ENCODE peak calls at places on chromosome 14, in five cellular contexts. One of them, this sample, is unnamed.
A peak's percentile ranks its signal among the peaks of the same experiment; 100 is the strongest.

GRCh38 chr14:58171090-58171489 is 19.1 kb upstream of the ARMH4 start:
- DNase-seq in activated T-helper 2 cell treated with anti-CD3 and anti-CD28 coated beads, Interferon-gamma antibody, Interleukin-2, Interleukin-4, amounts not matched to agents 10 μg/mL and 5 μg/mL and 100 μg/mL, durations not matched to agents 14 hours and 24 hours and 36 hours: peak; percentile 21
- DNase-seq in germinal center: no peak
- DNase-seq in stimulated activated CD4-positive, alpha-beta T cell treated with anti-CD3 and anti-CD28 coated beads, TNF-alpha, amount 100 ng/mL, for 1 hour: no peak
- DNase-seq in HepG2: peak; percentile 79
- DNase-seq in this sample: peak; percentile 50

GRCh38 chr14:99262977-99263448 is 9.0 kb downstream of the BCL11B start:
- DNase-seq in stimulated activated CD4-positive, alpha-beta T cell treated with anti-CD3 and anti-CD28 coated beads, TNF-alpha, amount 100 ng/mL, for 1 hour: no peak
- DNase-seq in activated T-helper 2 cell treated with anti-CD3 and anti-CD28 coated beads, Interferon-gamma antibody, Interleukin-2, Interleukin-4, amounts not matched to agents 10 μg/mL and 5 μg/mL and 100 μg/mL, durations not matched to agents 14 hours and 24 hours and 36 hours: peak; percentile 25
- DNase-seq in HepG2: no peak
- DNase-seq in germinal center: no peak
- DNase-seq in this sample: peak; percentile 35

GRCh38 chr14:84028205-84028604 is 1501.7 kb upstream of the FLRT2 start:
- DNase-seq in HepG2: no peak
- DNase-seq in stimulated activated CD4-positive, alpha-beta T cell treated with anti-CD3 and anti-CD28 coated beads, TNF-alpha, amount 100 ng/mL, for 1 hour: no peak
- DNase-seq in activated T-helper 2 cell treated with anti-CD3 and anti-CD28 coated beads, Interferon-gamma antibody, Interleukin-2, Interleukin-4, amounts not matched to agents 10 μg/mL and 5 μg/mL and 100 μg/mL, durations not matched to agents 14 hours and 24 hours and 36 hours: no peak
- DNase-seq in germinal center: no peak
- DNase-seq in this sample: no peak

GRCh38 chr14:104603623-104604401 is 760 bp downstream of the TMEM179 start:
- DNase-seq in HepG2: no peak
- DNase-seq in stimulated activated CD4-positive, alpha-beta T cell treated with anti-CD3 and anti-CD28 coated beads, TNF-alpha, amount 100 ng/mL, for 1 hour: no peak
- DNase-seq in germinal center: no peak
- DNase-seq in activated T-helper 2 cell treated with anti-CD3 and anti-CD28 coated beads, Interferon-gamma antibody, Interleukin-2, Interleukin-4, amounts not matched to agents 10 μg/mL and 5 μg/mL and 100 μg/mL, durations not matched to agents 14 hours and 24 hours and 36 hours: no peak
- DNase-seq in this sample: peak; percentile 8

GRCh38 chr14:90553921-90554336 is 157.1 kb downstream of the CALM1 start:
- DNase-seq in activated T-helper 2 cell treated with anti-CD3 and anti-CD28 coated beads, Interferon-gamma antibody, Interleukin-2, Interleukin-4, amounts not matched to agents 10 μg/mL and 5 μg/mL and 100 μg/mL, durations not matched to agents 14 hours and 24 hours and 36 hours: no peak
- DNase-seq in stimulated activated CD4-positive, alpha-beta T cell treated with anti-CD3 and anti-CD28 coated beads, TNF-alpha, amount 100 ng/mL, for 1 hour: no peak
- DNase-seq in HepG2: no peak
- DNase-seq in germinal center: no peak
- DNase-seq in this sample: no peak

GRCh38 chr14:51219473-51220448 is 20.3 kb upstream of the TMX1 start:
- DNase-seq in stimulated activated CD4-positive, alpha-beta T cell treated with anti-CD3 and anti-CD28 coated beads, TNF-alpha, amount 100 ng/mL, for 1 hour: no peak
- DNase-seq in HepG2: peak; percentile 7
- DNase-seq in activated T-helper 2 cell treated with anti-CD3 and anti-CD28 coated beads, Interferon-gamma antibody, Interleukin-2, Interleukin-4, amounts not matched to agents 10 μg/mL and 5 μg/mL and 100 μg/mL, durations not matched to agents 14 hours and 24 hours and 36 hours: no peak
- DNase-seq in germinal center: no peak
- DNase-seq in this sample: no peak

GRCh38 chr14:55684956-55685584 is 105.1 kb downstream of the KTN1 start:
- DNase-seq in germinal center: no peak
- DNase-seq in activated T-helper 2 cell treated with anti-CD3 and anti-CD28 coated beads, Interferon-gamma antibody, Interleukin-2, Interleukin-4, amounts not matched to agents 10 μg/mL and 5 μg/mL and 100 μg/mL, durations not matched to agents 14 hours and 24 hours and 36 hours: no peak
- DNase-seq in HepG2: no peak
- DNase-seq in stimulated activated CD4-positive, alpha-beta T cell treated with anti-CD3 and anti-CD28 coated beads, TNF-alpha, amount 100 ng/mL, for 1 hour: no peak
- DNase-seq in this sample: no peak

GRCh38 chr14:68703093-68703492 is 89.8 kb downstream of the ZFP36L1 start:
- DNase-seq in stimulated activated CD4-positive, alpha-beta T cell treated with anti-CD3 and anti-CD28 coated beads, TNF-alpha, amount 100 ng/mL, for 1 hour: no peak
- DNase-seq in germinal center: no peak
- DNase-seq in activated T-helper 2 cell treated with anti-CD3 and anti-CD28 coated beads, Interferon-gamma antibody, Interleukin-2, Interleukin-4, amounts not matched to agents 10 μg/mL and 5 μg/mL and 100 μg/mL, durations not matched to agents 14 hours and 24 hours and 36 hours: no peak
- DNase-seq in HepG2: no peak
- DNase-seq in this sample: no peak

GRCh38 chr14:64817631-64818030 is 62.1 kb downstream of the SPTB start:
- DNase-seq in activated T-helper 2 cell treated with anti-CD3 and anti-CD28 coated beads, Interferon-gamma antibody, Interleukin-2, Interleukin-4, amounts not matched to agents 10 μg/mL and 5 μg/mL and 100 μg/mL, durations not matched to agents 14 hours and 24 hours and 36 hours: no peak
- DNase-seq in HepG2: no peak
- DNase-seq in germinal center: no peak
- DNase-seq in stimulated activated CD4-positive, alpha-beta T cell treated with anti-CD3 and anti-CD28 coated beads, TNF-alpha, amount 100 ng/mL, for 1 hour: no peak
- DNase-seq in this sample: no peak

GRCh38 chr14:38207830-38208815 is at the start of gene SSTR1:
- DNase-seq in HepG2: peak; percentile 43
- DNase-seq in stimulated activated CD4-positive, alpha-beta T cell treated with anti-CD3 and anti-CD28 coated beads, TNF-alpha, amount 100 ng/mL, for 1 hour: no peak
- DNase-seq in germinal center: peak; percentile 4
- DNase-seq in activated T-helper 2 cell treated with anti-CD3 and anti-CD28 coated beads, Interferon-gamma antibody, Interleukin-2, Interleukin-4, amounts not matched to agents 10 μg/mL and 5 μg/mL and 100 μg/mL, durations not matched to agents 14 hours and 24 hours and 36 hours: no peak
- DNase-seq in this sample: no peak

GRCh38 chr14:104881369-104881979 is 16.4 kb downstream of the CEP170B start:
- DNase-seq in activated T-helper 2 cell treated with anti-CD3 and anti-CD28 coated beads, Interferon-gamma antibody, Interleukin-2, Interleukin-4, amounts not matched to agents 10 μg/mL and 5 μg/mL and 100 μg/mL, durations not matched to agents 14 hours and 24 hours and 36 hours: no peak
- DNase-seq in germinal center: no peak
- DNase-seq in HepG2: no peak
- DNase-seq in stimulated activated CD4-positive, alpha-beta T cell treated with anti-CD3 and anti-CD28 coated beads, TNF-alpha, amount 100 ng/mL, for 1 hour: no peak
- DNase-seq in this sample: peak; percentile 3

GRCh38 chr14:99006271-99006670 is 265.7 kb downstream of the BCL11B start:
- DNase-seq in activated T-helper 2 cell treated with anti-CD3 and anti-CD28 coated beads, Interferon-gamma antibody, Interleukin-2, Interleukin-4, amounts not matched to agents 10 μg/mL and 5 μg/mL and 100 μg/mL, durations not matched to agents 14 hours and 24 hours and 36 hours: no peak
- DNase-seq in HepG2: no peak
- DNase-seq in stimulated activated CD4-positive, alpha-beta T cell treated with anti-CD3 and anti-CD28 coated beads, TNF-alpha, amount 100 ng/mL, for 1 hour: no peak
- DNase-seq in germinal center: no peak
- DNase-seq in this sample: no peak

GRCh38 chr14:91307652-91308051 is 63.1 kb upstream of the GPR68 start:
- DNase-seq in germinal center: no peak
- DNase-seq in stimulated activated CD4-positive, alpha-beta T cell treated with anti-CD3 and anti-CD28 coated beads, TNF-alpha, amount 100 ng/mL, for 1 hour: no peak
- DNase-seq in HepG2: no peak
- DNase-seq in activated T-helper 2 cell treated with anti-CD3 and anti-CD28 coated beads, Interferon-gamma antibody, Interleukin-2, Interleukin-4, amounts not matched to agents 10 μg/mL and 5 μg/mL and 100 μg/mL, durations not matched to agents 14 hours and 24 hours and 36 hours: no peak
- DNase-seq in this sample: no peak

GRCh38 chr14:49880267-49881064 is 12.4 kb upstream of the ARF6 start:
- DNase-seq in activated T-helper 2 cell treated with anti-CD3 and anti-CD28 coated beads, Interferon-gamma antibody, Interleukin-2, Interleukin-4, amounts not matched to agents 10 μg/mL and 5 μg/mL and 100 μg/mL, durations not matched to agents 14 hours and 24 hours and 36 hours: no peak
- DNase-seq in stimulated activated CD4-positive, alpha-beta T cell treated with anti-CD3 and anti-CD28 coated beads, TNF-alpha, amount 100 ng/mL, for 1 hour: no peak
- DNase-seq in HepG2: no peak
- DNase-seq in germinal center: no peak
- DNase-seq in this sample: no peak

GRCh38 chr14:68674538-68675232 is 118.2 kb downstream of the ZFP36L1 start:
- DNase-seq in activated T-helper 2 cell treated with anti-CD3 and anti-CD28 coated beads, Interferon-gamma antibody, Interleukin-2, Interleukin-4, amounts not matched to agents 10 μg/mL and 5 μg/mL and 100 μg/mL, durations not matched to agents 14 hours and 24 hours and 36 hours: no peak
- DNase-seq in germinal center: peak; percentile 57
- DNase-seq in stimulated activated CD4-positive, alpha-beta T cell treated with anti-CD3 and anti-CD28 coated beads, TNF-alpha, amount 100 ng/mL, for 1 hour: no peak
- DNase-seq in HepG2: no peak
- DNase-seq in this sample: no peak

GRCh38 chr14:55071051-55071450 is 19.6 kb downstream of the MAPK1IP1L start:
- DNase-seq in HepG2: no peak
- DNase-seq in stimulated activated CD4-positive, alpha-beta T cell treated with anti-CD3 and anti-CD28 coated beads, TNF-alpha, amount 100 ng/mL, for 1 hour: no peak
- DNase-seq in germinal center: no peak
- DNase-seq in activated T-helper 2 cell treated with anti-CD3 and anti-CD28 coated beads, Interferon-gamma antibody, Interleukin-2, Interleukin-4, amounts not matched to agents 10 μg/mL and 5 μg/mL and 100 μg/mL, durations not matched to agents 14 hours and 24 hours and 36 hours: no peak
- DNase-seq in this sample: no peak

GRCh38 chr14:98136019-98136418 is 1136.0 kb downstream of the BCL11B start:
- DNase-seq in activated T-helper 2 cell treated with anti-CD3 and anti-CD28 coated beads, Interferon-gamma antibody, Interleukin-2, Interleukin-4, amounts not matched to agents 10 μg/mL and 5 μg/mL and 100 μg/mL, durations not matched to agents 14 hours and 24 hours and 36 hours: no peak
- DNase-seq in HepG2: no peak
- DNase-seq in stimulated activated CD4-positive, alpha-beta T cell treated with anti-CD3 and anti-CD28 coated beads, TNF-alpha, amount 100 ng/mL, for 1 hour: no peak
- DNase-seq in germinal center: no peak
- DNase-seq in this sample: no peak

GRCh38 chr14:100303179-100303578 is 3.1 kb downstream of the SLC25A29 start:
- DNase-seq in stimulated activated CD4-positive, alpha-beta T cell treated with anti-CD3 and anti-CD28 coated beads, TNF-alpha, amount 100 ng/mL, for 1 hour: no peak
- DNase-seq in HepG2: no peak
- DNase-seq in activated T-helper 2 cell treated with anti-CD3 and anti-CD28 coated beads, Interferon-gamma antibody, Interleukin-2, Interleukin-4, amounts not matched to agents 10 μg/mL and 5 μg/mL and 100 μg/mL, durations not matched to agents 14 hours and 24 hours and 36 hours: no peak
- DNase-seq in germinal center: no peak
- DNase-seq in this sample: peak; percentile 44

GRCh38 chr14:63896278-63896720 is 43.5 kb downstream of the SYNE2 start:
- DNase-seq in stimulated activated CD4-positive, alpha-beta T cell treated with anti-CD3 and anti-CD28 coated beads, TNF-alpha, amount 100 ng/mL, for 1 hour: no peak
- DNase-seq in germinal center: no peak
- DNase-seq in activated T-helper 2 cell treated with anti-CD3 and anti-CD28 coated beads, Interferon-gamma antibody, Interleukin-2, Interleukin-4, amounts not matched to agents 10 μg/mL and 5 μg/mL and 100 μg/mL, durations not matched to agents 14 hours and 24 hours and 36 hours: no peak
- DNase-seq in HepG2: peak; percentile 81
- DNase-seq in this sample: no peak

GRCh38 chr14:59046746-59047145 is 141.7 kb upstream of the DAAM1 start:
- DNase-seq in activated T-helper 2 cell treated with anti-CD3 and anti-CD28 coated beads, Interferon-gamma antibody, Interleukin-2, Interleukin-4, amounts not matched to agents 10 μg/mL and 5 μg/mL and 100 μg/mL, durations not matched to agents 14 hours and 24 hours and 36 hours: no peak
- DNase-seq in stimulated activated CD4-positive, alpha-beta T cell treated with anti-CD3 and anti-CD28 coated beads, TNF-alpha, amount 100 ng/mL, for 1 hour: no peak
- DNase-seq in HepG2: no peak
- DNase-seq in germinal center: no peak
- DNase-seq in this sample: no peak

GRCh38 chr14:31465113-31465512 is 7.8 kb upstream of the DTD2 start:
- DNase-seq in germinal center: no peak
- DNase-seq in stimulated activated CD4-positive, alpha-beta T cell treated with anti-CD3 and anti-CD28 coated beads, TNF-alpha, amount 100 ng/mL, for 1 hour: no peak
- DNase-seq in HepG2: no peak
- DNase-seq in activated T-helper 2 cell treated with anti-CD3 and anti-CD28 coated beads, Interferon-gamma antibody, Interleukin-2, Interleukin-4, amounts not matched to agents 10 μg/mL and 5 μg/mL and 100 μg/mL, durations not matched to agents 14 hours and 24 hours and 36 hours: no peak
- DNase-seq in this sample: no peak

GRCh38 chr14:100830681-100831080 is 4.8 kb downstream of the MEG3 start:
- DNase-seq in HepG2: no peak
- DNase-seq in activated T-helper 2 cell treated with anti-CD3 and anti-CD28 coated beads, Interferon-gamma antibody, Interleukin-2, Interleukin-4, amounts not matched to agents 10 μg/mL and 5 μg/mL and 100 μg/mL, durations not matched to agents 14 hours and 24 hours and 36 hours: no peak
- DNase-seq in germinal center: no peak
- DNase-seq in stimulated activated CD4-positive, alpha-beta T cell treated with anti-CD3 and anti-CD28 coated beads, TNF-alpha, amount 100 ng/mL, for 1 hour: no peak
- DNase-seq in this sample: no peak

GRCh38 chr14:58138719-58139482 is 13.1 kb downstream of the ARMH4 start:
- DNase-seq in germinal center: no peak
- DNase-seq in HepG2: no peak
- DNase-seq in activated T-helper 2 cell treated with anti-CD3 and anti-CD28 coated beads, Interferon-gamma antibody, Interleukin-2, Interleukin-4, amounts not matched to agents 10 μg/mL and 5 μg/mL and 100 μg/mL, durations not matched to agents 14 hours and 24 hours and 36 hours: no peak
- DNase-seq in stimulated activated CD4-positive, alpha-beta T cell treated with anti-CD3 and anti-CD28 coated beads, TNF-alpha, amount 100 ng/mL, for 1 hour: no peak
- DNase-seq in this sample: no peak

GRCh38 chr14:104094709-104095425 is 9.4 kb downstream of the ASPG start:
- DNase-seq in HepG2: no peak
- DNase-seq in stimulated activated CD4-positive, alpha-beta T cell treated with anti-CD3 and anti-CD28 coated beads, TNF-alpha, amount 100 ng/mL, for 1 hour: peak; percentile 27
- DNase-seq in activated T-helper 2 cell treated with anti-CD3 and anti-CD28 coated beads, Interferon-gamma antibody, Interleukin-2, Interleukin-4, amounts not matched to agents 10 μg/mL and 5 μg/mL and 100 μg/mL, durations not matched to agents 14 hours and 24 hours and 36 hours: peak; percentile 66
- DNase-seq in germinal center: peak; percentile 68
- DNase-seq in this sample: peak; percentile 94

GRCh38 chr14:101068293-101068957 is 164.9 kb upstream of the RTL1 start:
- DNase-seq in HepG2: no peak
- DNase-seq in germinal center: no peak
- DNase-seq in stimulated activated CD4-positive, alpha-beta T cell treated with anti-CD3 and anti-CD28 coated beads, TNF-alpha, amount 100 ng/mL, for 1 hour: no peak
- DNase-seq in activated T-helper 2 cell treated with anti-CD3 and anti-CD28 coated beads, Interferon-gamma antibody, Interleukin-2, Interleukin-4, amounts not matched to agents 10 μg/mL and 5 μg/mL and 100 μg/mL, durations not matched to agents 14 hours and 24 hours and 36 hours: no peak
- DNase-seq in this sample: no peak

GRCh38 chr14:105315941-105316562 is 1.5 kb downstream of the PACS2 start:
- DNase-seq in germinal center: no peak
- DNase-seq in activated T-helper 2 cell treated with anti-CD3 and anti-CD28 coated beads, Interferon-gamma antibody, Interleukin-2, Interleukin-4, amounts not matched to agents 10 μg/mL and 5 μg/mL and 100 μg/mL, durations not matched to agents 14 hours and 24 hours and 36 hours: no peak
- DNase-seq in HepG2: no peak
- DNase-seq in stimulated activated CD4-positive, alpha-beta T cell treated with anti-CD3 and anti-CD28 coated beads, TNF-alpha, amount 100 ng/mL, for 1 hour: no peak
- DNase-seq in this sample: no peak

GRCh38 chr14:105153331-105153731 is 15.2 kb downstream of the JAG2 start:
- DNase-seq in stimulated activated CD4-positive, alpha-beta T cell treated with anti-CD3 and anti-CD28 coated beads, TNF-alpha, amount 100 ng/mL, for 1 hour: no peak
- DNase-seq in activated T-helper 2 cell treated with anti-CD3 and anti-CD28 coated beads, Interferon-gamma antibody, Interleukin-2, Interleukin-4, amounts not matched to agents 10 μg/mL and 5 μg/mL and 100 μg/mL, durations not matched to agents 14 hours and 24 hours and 36 hours: no peak
- DNase-seq in germinal center: no peak
- DNase-seq in HepG2: no peak
- DNase-seq in this sample: no peak

GRCh38 chr14:53341324-53341723 is 188.2 kb upstream of the DDHD1 start:
- DNase-seq in HepG2: no peak
- DNase-seq in activated T-helper 2 cell treated with anti-CD3 and anti-CD28 coated beads, Interferon-gamma antibody, Interleukin-2, Interleukin-4, amounts not matched to agents 10 μg/mL and 5 μg/mL and 100 μg/mL, durations not matched to agents 14 hours and 24 hours and 36 hours: no peak
- DNase-seq in germinal center: no peak
- DNase-seq in stimulated activated CD4-positive, alpha-beta T cell treated with anti-CD3 and anti-CD28 coated beads, TNF-alpha, amount 100 ng/mL, for 1 hour: no peak
- DNase-seq in this sample: no peak

GRCh38 chr14:77303417-77304156 is 17.1 kb downstream of the POMT2 start:
- DNase-seq in activated T-helper 2 cell treated with anti-CD3 and anti-CD28 coated beads, Interferon-gamma antibody, Interleukin-2, Interleukin-4, amounts not matched to agents 10 μg/mL and 5 μg/mL and 100 μg/mL, durations not matched to agents 14 hours and 24 hours and 36 hours: peak; percentile 36
- DNase-seq in HepG2: peak; percentile 89
- DNase-seq in germinal center: no peak
- DNase-seq in stimulated activated CD4-positive, alpha-beta T cell treated with anti-CD3 and anti-CD28 coated beads, TNF-alpha, amount 100 ng/mL, for 1 hour: no peak
- DNase-seq in this sample: no peak

GRCh38 chr14:61188936-61189808 is 92.0 kb downstream of the TMEM30B start:
- DNase-seq in HepG2: peak; percentile 48
- DNase-seq in germinal center: peak; percentile 29
- DNase-seq in activated T-helper 2 cell treated with anti-CD3 and anti-CD28 coated beads, Interferon-gamma antibody, Interleukin-2, Interleukin-4, amounts not matched to agents 10 μg/mL and 5 μg/mL and 100 μg/mL, durations not matched to agents 14 hours and 24 hours and 36 hours: no peak
- DNase-seq in stimulated activated CD4-positive, alpha-beta T cell treated with anti-CD3 and anti-CD28 coated beads, TNF-alpha, amount 100 ng/mL, for 1 hour: no peak
- DNase-seq in this sample: peak; percentile 63

GRCh38 chr14:88029500-88029899 is 24.6 kb downstream of the GPR65 start:
- DNase-seq in HepG2: no peak
- DNase-seq in stimulated activated CD4-positive, alpha-beta T cell treated with anti-CD3 and anti-CD28 coated beads, TNF-alpha, amount 100 ng/mL, for 1 hour: no peak
- DNase-seq in germinal center: no peak
- DNase-seq in activated T-helper 2 cell treated with anti-CD3 and anti-CD28 coated beads, Interferon-gamma antibody, Interleukin-2, Interleukin-4, amounts not matched to agents 10 μg/mL and 5 μg/mL and 100 μg/mL, durations not matched to agents 14 hours and 24 hours and 36 hours: no peak
- DNase-seq in this sample: no peak

GRCh38 chr14:104211242-104211641 is 72.9 kb downstream of the KIF26A start:
- DNase-seq in HepG2: no peak
- DNase-seq in activated T-helper 2 cell treated with anti-CD3 and anti-CD28 coated beads, Interferon-gamma antibody, Interleukin-2, Interleukin-4, amounts not matched to agents 10 μg/mL and 5 μg/mL and 100 μg/mL, durations not matched to agents 14 hours and 24 hours and 36 hours: no peak
- DNase-seq in germinal center: no peak
- DNase-seq in stimulated activated CD4-positive, alpha-beta T cell treated with anti-CD3 and anti-CD28 coated beads, TNF-alpha, amount 100 ng/mL, for 1 hour: no peak
- DNase-seq in this sample: no peak

GRCh38 chr14:56351861-56352260 is 227.7 kb upstream of the TMEM260 start:
- DNase-seq in germinal center: no peak
- DNase-seq in activated T-helper 2 cell treated with anti-CD3 and anti-CD28 coated beads, Interferon-gamma antibody, Interleukin-2, Interleukin-4, amounts not matched to agents 10 μg/mL and 5 μg/mL and 100 μg/mL, durations not matched to agents 14 hours and 24 hours and 36 hours: no peak
- DNase-seq in stimulated activated CD4-positive, alpha-beta T cell treated with anti-CD3 and anti-CD28 coated beads, TNF-alpha, amount 100 ng/mL, for 1 hour: no peak
- DNase-seq in HepG2: no peak
- DNase-seq in this sample: no peak

GRCh38 chr14:65095633-65096205 is 6.6 kb downstream of the MAX start:
- DNase-seq in activated T-helper 2 cell treated with anti-CD3 and anti-CD28 coated beads, Interferon-gamma antibody, Interleukin-2, Interleukin-4, amounts not matched to agents 10 μg/mL and 5 μg/mL and 100 μg/mL, durations not matched to agents 14 hours and 24 hours and 36 hours: no peak
- DNase-seq in stimulated activated CD4-positive, alpha-beta T cell treated with anti-CD3 and anti-CD28 coated beads, TNF-alpha, amount 100 ng/mL, for 1 hour: no peak
- DNase-seq in germinal center: no peak
- DNase-seq in HepG2: no peak
- DNase-seq in this sample: no peak

GRCh38 chr14:54579606-54580005 is 12.7 kb downstream of the SAMD4A start:
- DNase-seq in HepG2: no peak
- DNase-seq in activated T-helper 2 cell treated with anti-CD3 and anti-CD28 coated beads, Interferon-gamma antibody, Interleukin-2, Interleukin-4, amounts not matched to agents 10 μg/mL and 5 μg/mL and 100 μg/mL, durations not matched to agents 14 hours and 24 hours and 36 hours: no peak
- DNase-seq in stimulated activated CD4-positive, alpha-beta T cell treated with anti-CD3 and anti-CD28 coated beads, TNF-alpha, amount 100 ng/mL, for 1 hour: no peak
- DNase-seq in germinal center: no peak
- DNase-seq in this sample: no peak

GRCh38 chr14:27672047-27672446 is 1074.2 kb upstream of the NOVA1 start:
- DNase-seq in stimulated activated CD4-positive, alpha-beta T cell treated with anti-CD3 and anti-CD28 coated beads, TNF-alpha, amount 100 ng/mL, for 1 hour: no peak
- DNase-seq in germinal center: no peak
- DNase-seq in activated T-helper 2 cell treated with anti-CD3 and anti-CD28 coated beads, Interferon-gamma antibody, Interleukin-2, Interleukin-4, amounts not matched to agents 10 μg/mL and 5 μg/mL and 100 μg/mL, durations not matched to agents 14 hours and 24 hours and 36 hours: no peak
- DNase-seq in HepG2: no peak
- DNase-seq in this sample: no peak

GRCh38 chr14:44942436-44942835 is 19.3 kb downstream of the KLHL28 start:
- DNase-seq in germinal center: no peak
- DNase-seq in stimulated activated CD4-positive, alpha-beta T cell treated with anti-CD3 and anti-CD28 coated beads, TNF-alpha, amount 100 ng/mL, for 1 hour: no peak
- DNase-seq in activated T-helper 2 cell treated with anti-CD3 and anti-CD28 coated beads, Interferon-gamma antibody, Interleukin-2, Interleukin-4, amounts not matched to agents 10 μg/mL and 5 μg/mL and 100 μg/mL, durations not matched to agents 14 hours and 24 hours and 36 hours: no peak
- DNase-seq in HepG2: no peak
- DNase-seq in this sample: no peak

This sample was measured in endothelial cell.